ENCODE peak calls at places on chromosomes 13 and 19, in four cellular contexts. C, K, Y and H are unnamed samples.

GRCh38 chr19:50203281-50204080 is at the start of gene MYH14:
- DNase-seq in C (peak; percentile 3), K (peak; percentile 93), Y (peak; percentile 83), H (no peak)

GRCh38 chr19:50980203-50980602 is 3.5 kb downstream of the KLK7 start:
- DNase-seq in C (no peak), K (no peak), Y (no peak), H (no peak)

GRCh38 chr13:100542546-100543156 is 45.9 kb downstream of the GGACT start:
- DNase-seq in C (peak; percentile 52), K (no peak), Y (peak; percentile 55), H (no peak)

GRCh38 chr13:32938907-32939306 is 77.3 kb upstream of the KL start:
- DNase-seq in C (peak; percentile 45), K (no peak), Y (no peak), H (no peak)

GRCh38 chr13:114077938-114078335 is 54.5 kb downstream of the RASA3 start:
- DNase-seq in C (peak; percentile 71), K (no peak), Y (no peak), H (peak; percentile 31)

GRCh38 chr13:45393941-45394570 is 24.1 kb downstream of the SLC25A30 start:
- DNase-seq in C (peak; percentile 67), K (peak; percentile 18), Y (peak; percentile 36), H (peak; percentile 41)

GRCh38 chr19:20039203-20039723 is at the start of gene ZNF682:
- DNase-seq in C (peak; percentile 96), K (peak; percentile 96), Y (peak; percentile 96), H (peak; percentile 95)

GRCh38 chr19:41362143-41362847 is 1.7 kb downstream of the B9D2 start:
- DNase-seq in C (no peak), K (no peak), Y (no peak), H (no peak)

GRCh38 chr13:22198656-22199217 is 527.9 kb downstream of the FGF9 start:
- DNase-seq in C (no peak), K (no peak), Y (no peak), H (no peak)

GRCh38 chr13:114012921-114013320 is 39.0 kb upstream of the C13orf46 start:
- DNase-seq in C (no peak), K (no peak), Y (no peak), H (no peak)

GRCh38 chr13:110646442-110647364 is 31.4 kb downstream of the NAXD start:
- DNase-seq in C (no peak), K (no peak), Y (no peak), H (no peak)

GRCh38 chr19:49559928-49560327 is 20.4 kb downstream of the NOSIP start:
- DNase-seq in C (no peak), K (no peak), Y (no peak), H (no peak)

GRCh38 chr19:18357041-18357440 is 16.6 kb downstream of the PGPEP1 start:
- DNase-seq in C (no peak), K (no peak), Y (no peak), H (no peak)

GRCh38 chr13:111283457-111283856 is 37.0 kb upstream of the TEX29 start:
- DNase-seq in C (no peak), K (no peak), Y (no peak), H (no peak)

GRCh38 chr19:13212759-13213330 is 62.6 kb downstream of the IER2 start:
- DNase-seq in C (peak; percentile 66), K (no peak), Y (no peak), H (peak; percentile 61)

GRCh38 chr19:46537136-46538097 is 41.8 kb upstream of the PNMA8B start:
- DNase-seq in C (peak; percentile 61), K (peak; percentile 37), Y (no peak), H (peak; percentile 77)

GRCh38 chr19:44476559-44477408 is 23.5 kb downstream of the ZNF180 start:
- DNase-seq in C (peak; percentile 37), K (no peak), Y (no peak), H (no peak)

GRCh38 chr13:42155251-42155650 is 106.8 kb downstream of the DGKH start:
- DNase-seq in C (no peak), K (no peak), Y (no peak), H (no peak)
- TF ChIP-seq CTCF in C (no peak), K (no peak), Y (no peak), H (no peak)

GRCh38 chr19:16771618-16772017 is 52.0 kb downstream of the NWD1 start:
- DNase-seq in C (peak; percentile 87), K (peak; percentile 72), Y (no peak), H (peak; percentile 80)
- TF ChIP-seq CTCF in C (peak; percentile 79), K (peak; percentile 83), Y (peak; percentile 81), H (peak; percentile 88)

DNA sequence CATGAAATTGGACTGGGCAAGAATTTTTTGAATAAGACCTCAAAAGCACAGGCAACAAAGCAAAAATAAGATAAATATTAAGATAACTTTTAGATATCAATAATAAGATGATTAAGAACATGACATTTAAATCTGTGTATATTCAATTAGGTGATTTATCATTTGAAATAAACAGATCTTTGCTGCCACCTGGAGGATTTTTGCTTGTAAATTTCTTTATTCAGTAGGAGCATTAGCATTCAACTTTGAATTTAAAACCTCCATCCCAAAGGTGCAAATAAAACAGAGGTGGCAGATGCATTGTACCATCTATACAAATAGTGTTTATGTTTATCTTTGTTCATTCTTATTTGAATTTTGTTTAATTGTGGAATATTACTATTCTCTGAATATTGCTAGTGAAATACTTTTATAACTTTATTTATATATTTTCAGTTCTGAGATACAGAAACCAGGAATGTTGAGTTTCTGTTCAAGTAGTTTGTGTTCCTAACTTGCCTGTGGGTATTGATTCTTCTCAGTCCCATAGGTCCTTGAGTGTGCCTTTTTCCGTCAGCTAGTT is 20.9 kb downstream of the COG6 start:
- DNase-seq in C (peak; percentile 75), K (no peak), Y (no peak), H (no peak)
- TF ChIP-seq CTCF in C (peak; percentile 46), K (peak; percentile 57), Y (no peak), H (peak; percentile 55)

GRCh38 chr13:57682128-57682716 is 50.7 kb downstream of the PCDH17 start:
- DNase-seq in C (no peak), K (no peak), Y (no peak), H (no peak)
- TF ChIP-seq CTCF in C (no peak), K (no peak), Y (no peak), H (no peak)

GRCh38 chr19:38384209-38385027 is 3.4 kb downstream of the GGN start:
- DNase-seq in C (no peak), K (no peak), Y (no peak), H (peak; percentile 60)
- TF ChIP-seq CTCF in C (peak; percentile 48), K (peak; percentile 41), Y (no peak), H (no peak)

GRCh38 chr19:2337329-2337707 is 8.8 kb downstream of the SPPL2B start:
- DNase-seq in C (peak; percentile 69), K (no peak), Y (no peak), H (no peak)
- TF ChIP-seq CTCF in C (peak; percentile 29), K (peak; percentile 32), Y (no peak), H (peak; percentile 52)